ENCODE peak calls at places on chromosome 22, in six cellular contexts. D is mammary epithelial cell; O is NCI-H1417; J is EL; F is effector memory CD4-positive, alpha-beta T cell; W is stimulated activated CD4-positive, alpha-beta T cell treated with anti-CD3 and anti-CD28 coated beads, TNF-alpha, amount 100 ng/mL, for 24 hours. K is an unnamed sample.
A peak's percentile ranks its signal among the peaks of the same experiment; 100 is the strongest.

GRCh38 chr22:44337658-44338004 is 24.9 kb upstream of the SHISAL1 start:
- DNase-seq in D (peak; percentile 52), O (peak; percentile 41), J (peak; percentile 67), F (no peak), W (no peak), K (peak; percentile 98)

GRCh38 chr22:33894036-33894435 is 26.2 kb downstream of the LARGE1 start:
- DNase-seq in D (no peak), O (no peak), J (no peak), F (no peak), W (no peak), K (no peak)

GRCh38 chr22:45946805-45947600 is 30.0 kb downstream of the WNT7B start:
- DNase-seq in D (no peak), O (no peak), J (no peak), F (no peak), W (no peak), K (no peak)

GRCh38 chr22:43789452-43789851 is 22.7 kb downstream of the EFCAB6 start:
- DNase-seq in D (peak; percentile 94), O (no peak), J (peak; percentile 89), F (no peak), W (no peak), K (peak; percentile 79)

GRCh38 chr22:37167176-37167980 is 17.7 kb upstream of the IL2RB start:
- DNase-seq in D (no peak), O (no peak), J (no peak), F (no peak), W (no peak), K (no peak)

GRCh38 chr22:30325065-30325720 is 1.5 kb downstream of the TBC1D10A start:
- DNase-seq in D (peak; percentile 93), O (no peak), J (peak; percentile 95), F (no peak), W (no peak), K (peak; percentile 98)

GRCh38 chr22:41946360-41947180 is at the start of gene CENPM:
- DNase-seq in D (peak; percentile 94), O (peak; percentile 89), J (peak; percentile 96), F (peak; percentile 67), W (peak; percentile 90), K (peak; percentile 97)

GRCh38 chr22:47600791-47601400 is 838.4 kb downstream of the TBC1D22A start:
- DNase-seq in D (no peak), O (no peak), J (no peak), F (no peak), W (no peak), K (peak; percentile 55)

GRCh38 chr22:50630376-50630775 is 2.4 kb upstream of the ARSA start:
- DNase-seq in D (no peak), O (no peak), J (no peak), F (no peak), W (no peak), K (no peak)

GRCh38 chr22:49116021-49116420 is 711.7 kb downstream of the BRD1 start:
- DNase-seq in D (no peak), O (no peak), J (no peak), F (no peak), W (no peak), K (peak; percentile 63)

GRCh38 chr22:47693606-47694005 is 931.2 kb downstream of the TBC1D22A start:
- DNase-seq in D (no peak), O (no peak), J (no peak), F (no peak), W (no peak), K (no peak)

GRCh38 chr22:46794491-46794890 is 32.0 kb downstream of the TBC1D22A start:
- DNase-seq in D (no peak), O (no peak), J (no peak), F (no peak), W (no peak), K (no peak)

GRCh38 chr22:20868225-20868944 is 9.6 kb downstream of the SNAP29 start:
- DNase-seq in D (no peak), O (no peak), J (no peak), F (no peak), W (no peak), K (no peak)

GRCh38 chr22:25953919-25954318 is 211.9 kb downstream of the MYO18B start:
- DNase-seq in D (no peak), O (no peak), J (no peak), F (no peak), W (no peak), K (no peak)

GRCh38 chr22:45107671-45108070 is 56.1 kb upstream of the NUP50 start:
- DNase-seq in D (no peak), O (no peak), J (no peak), F (no peak), W (no peak), K (no peak)

GRCh38 chr22:27240298-27240885 is 561.2 kb downstream of the MN1 start:
- DNase-seq in D (no peak), O (no peak), J (no peak), F (no peak), W (no peak), K (peak; percentile 18)

GRCh38 chr22:39319284-39320170 is at the start of gene RPL3:
- DNase-seq in D (peak; percentile 96), O (peak; percentile 90), J (peak; percentile 98), F (peak; percentile 97), W (peak; percentile 95), K (peak; percentile 95)

GRCh38 chr22:24165673-24166072 is 15.6 kb upstream of the SUSD2 start:
- DNase-seq in D (peak; percentile 62), O (no peak), J (peak; percentile 46), F (no peak), W (no peak), K (peak; percentile 98)

GRCh38 chr22:38414009-38414395 is 41.0 kb downstream of the KCNJ4 start:
- DNase-seq in D (no peak), O (no peak), J (no peak), F (no peak), W (no peak), K (no peak)

GRCh38 chr22:48520888-48521600 is 1306.6 kb downstream of the BRD1 start:
- DNase-seq in D (no peak), O (no peak), J (no peak), F (no peak), W (no peak), K (no peak)

GRCh38 chr22:36221799-36222751 is 17.3 kb downstream of the APOL2 start:
- DNase-seq in D (peak; percentile 28), O (no peak), J (no peak), F (peak; percentile 9), W (no peak), K (no peak)

GRCh38 chr22:35212020-35212419 is 45.3 kb upstream of the HMGXB4 start:
- DNase-seq in D (peak; percentile 71), O (no peak), J (peak; percentile 40), F (no peak), W (no peak), K (no peak)

GRCh38 chr22:27456696-27457503 is 344.7 kb downstream of the MN1 start:
- DNase-seq in D (peak; percentile 94), O (no peak), J (peak; percentile 94), F (no peak), W (no peak), K (peak; percentile 90)

GRCh38 chr22:30228509-30229359 is 17.8 kb downstream of the LIF start:
- DNase-seq in D (peak; percentile 97), O (no peak), J (peak; percentile 95), F (no peak), W (no peak), K (no peak)

GRCh38 chr22:42214625-42215415 is 55.6 kb downstream of the TCF20 start:
- DNase-seq in D (no peak), O (no peak), J (no peak), F (no peak), W (no peak), K (no peak)

GRCh38 chr22:27630754-27631153 is 170.8 kb downstream of the MN1 start:
- DNase-seq in D (no peak), O (no peak), J (no peak), F (no peak), W (no peak), K (peak; percentile 49)

GRCh38 chr22:29480512-29481264 is 670 bp downstream of the NEFH start:
- DNase-seq in D (peak; percentile 42), O (no peak), J (no peak), F (peak; percentile 9), W (no peak), K (peak; percentile 92)

GRCh38 chr22:41474878-41475451 is 6.0 kb downstream of the ACO2 start:
- DNase-seq in D (no peak), O (no peak), J (no peak), F (no peak), W (no peak), K (no peak)

GRCh38 chr22:37604875-37605274 is 3.8 kb upstream of the GGA1 start:
- DNase-seq in D (no peak), O (no peak), J (no peak), F (peak; percentile 50), W (no peak), K (no peak)

GRCh38 chr22:42444060-42444904 is 12.1 kb upstream of the NFAM1 start:
- DNase-seq in D (peak; percentile 84), O (peak; percentile 72), J (peak; percentile 88), F (peak; percentile 48), W (peak; percentile 54), K (peak; percentile 94)

K was measured in osteoblast.